ENCODE peak calls at places on chromosomes 13 and 19, in eight cellular contexts. F is endothelial cell, G is H9, T is kidney, P is psoas muscle, Y is heart right ventricle, E is heart left ventricle, C is GM12865. X is an unnamed sample.

GRCh38 chr13:43303040-43303729 is 279.8 kb downstream of the DNAJC15 start:
- DNase-seq in F (peak; percentile 59), G (peak; percentile 73), T (peak; percentile 86), P (peak; percentile 41), Y (peak; percentile 63), E (peak; percentile 55), C (peak; percentile 69), X (peak; percentile 40)

GRCh38 chr13:24605923-24606372 is 74.3 kb upstream of the ATP12A start:
- DNase-seq in F (no peak), G (no peak), T (no peak), P (no peak), Y (no peak), E (no peak), C (peak; percentile 44), X (no peak)

GRCh38 chr13:113096052-113096744 is 9.4 kb upstream of the F7 start:
- DNase-seq in F (no peak), G (no peak), T (peak; percentile 78), P (no peak), Y (no peak), E (peak; percentile 61), C (no peak), X (no peak)

GRCh38 chr13:111216166-111216960 is 101.3 kb downstream of the ARHGEF7 start:
- DNase-seq in F (no peak), G (peak; percentile 58), T (no peak), P (peak; percentile 43), Y (peak; percentile 43), E (no peak), C (peak; percentile 44), X (no peak)

GRCh38 chr13:100532836-100533435 is 55.7 kb downstream of the GGACT start:
- DNase-seq in F (no peak), G (peak; percentile 25), T (no peak), P (no peak), Y (no peak), E (no peak), C (no peak), X (no peak)

GRCh38 chr19:7861619-7862412 is 12.4 kb downstream of the PRR36 start:
- DNase-seq in F (no peak), G (peak; percentile 85), T (peak; percentile 71), P (no peak), Y (no peak), E (no peak), C (no peak), X (no peak)

GRCh38 chr13:111505175-111505777 is 184.8 kb downstream of the TEX29 start:
- DNase-seq in F (peak; percentile 74), G (peak; percentile 84), T (peak; percentile 39), P (no peak), Y (no peak), E (no peak), C (no peak), X (no peak)

GRCh38 chr13:74770361-74770760 is 636.2 kb upstream of the KLF12 start:
- DNase-seq in F (no peak), G (no peak), T (no peak), P (no peak), Y (no peak), E (no peak), C (no peak), X (peak; percentile 21)

GRCh38 chr13:79915386-79915785 is 425.5 kb downstream of the SPRY2 start:
- DNase-seq in F (no peak), G (no peak), T (no peak), P (no peak), Y (no peak), E (no peak), C (no peak), X (peak; percentile 64)

GRCh38 chr13:26036383-26036782 is 15.4 kb downstream of the SHISA2 start:
- DNase-seq in F (no peak), G (no peak), T (no peak), P (no peak), Y (no peak), E (no peak), C (no peak), X (no peak)

GRCh38 chr13:90281709-90282108 is 1065.8 kb upstream of the MIR17HG start:
- DNase-seq in F (no peak), G (no peak), T (no peak), P (no peak), Y (no peak), E (no peak), C (no peak), X (no peak)

GRCh38 chr13:41107584-41108014 is 25.0 kb downstream of the KBTBD6 start:
- DNase-seq in F (no peak), G (peak; percentile 93), T (no peak), P (no peak), Y (no peak), E (no peak), C (no peak), X (no peak)

GRCh38 chr13:29481603-29482002 is 113.9 kb downstream of the SLC7A1 start:
- DNase-seq in F (no peak), G (no peak), T (no peak), P (no peak), Y (no peak), E (no peak), C (no peak), X (no peak)

GRCh38 chr13:29925457-29925856 is 75.0 kb upstream of the UBL3 start:
- DNase-seq in F (no peak), G (no peak), T (no peak), P (peak; percentile 66), Y (peak; percentile 80), E (no peak), C (no peak), X (peak; percentile 91)

DNA sequence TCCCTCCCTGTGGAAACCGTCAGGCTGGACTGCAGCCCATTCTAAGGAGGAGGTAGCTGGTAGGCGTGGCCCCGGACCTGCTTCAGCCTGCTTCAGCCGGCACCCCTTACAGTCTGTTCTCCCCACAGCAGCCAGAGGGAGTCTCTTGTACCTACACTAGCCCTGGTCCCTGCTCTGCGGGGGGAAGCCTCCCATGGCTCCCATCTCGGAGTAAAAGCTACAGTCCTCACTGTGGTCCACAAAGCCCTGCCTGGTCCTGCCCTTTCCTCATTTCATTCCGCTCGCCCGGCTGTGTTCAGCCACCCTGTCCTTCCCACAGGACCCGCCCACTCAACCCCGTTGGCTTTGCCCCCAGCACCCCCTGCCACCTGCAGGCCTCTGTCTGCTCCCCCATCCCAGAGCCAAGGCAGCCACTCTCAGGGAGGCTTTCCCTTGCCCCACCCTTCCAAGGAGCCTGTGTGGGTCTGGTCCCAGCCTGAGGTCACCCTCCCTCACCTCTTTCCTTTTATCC is 1.3 kb downstream of the PGLYRP1 start:
- DNase-seq in F (no peak), G (peak; percentile 69), T (no peak), P (no peak), Y (no peak), E (no peak), C (no peak), X (no peak)
- TF ChIP-seq CTCF in F (no peak), G (peak; percentile 34), T (no peak), P (no peak), Y (no peak), E (no peak), C (no peak), X (peak; percentile 11)

DNA sequence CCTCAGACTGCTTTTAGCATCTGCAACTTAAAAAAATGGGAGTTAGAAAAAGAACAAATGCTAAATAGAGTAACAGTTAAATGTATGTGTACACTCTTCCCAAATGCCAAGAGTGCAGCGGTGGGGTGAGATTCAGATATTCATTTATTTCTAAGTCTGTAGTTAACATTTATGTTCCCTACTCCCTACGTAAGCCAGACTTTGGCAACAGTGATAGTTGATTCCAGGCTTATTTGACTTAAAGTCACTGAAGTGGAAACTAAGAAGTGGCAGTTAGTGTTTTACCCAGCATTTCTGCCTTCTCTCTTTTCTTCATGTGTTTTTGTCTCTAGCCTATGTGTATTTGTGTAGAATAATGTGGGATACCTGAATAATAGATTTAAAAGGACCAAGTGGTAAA is 4.5 kb downstream of the MIR17HG start:
- DNase-seq in F (no peak), G (no peak), T (no peak), P (no peak), Y (no peak), E (no peak), C (no peak), X (peak; percentile 41)
- TF ChIP-seq CTCF in F (no peak), G (no peak), T (no peak), P (no peak), Y (no peak), E (no peak), C (no peak), X (no peak)

GRCh38 chr19:44803442-44804428 is 5.2 kb upstream of the BCAM start:
- DNase-seq in F (no peak), G (no peak), T (peak; percentile 54), P (no peak), Y (no peak), E (no peak), C (no peak), X (no peak)

GRCh38 chr19:44795398-44795987 is 13.4 kb upstream of the BCAM start:
- DNase-seq in F (no peak), G (no peak), T (no peak), P (no peak), Y (no peak), E (no peak), C (no peak), X (no peak)

GRCh38 chr19:44799627-44800257 is 9.2 kb upstream of the BCAM start:
- DNase-seq in F (no peak), G (no peak), T (no peak), P (no peak), Y (no peak), E (no peak), C (no peak), X (no peak)

GRCh38 chr19:44796701-44797115 is 12.2 kb upstream of the BCAM start:
- DNase-seq in F (peak; percentile 69), G (peak; percentile 55), T (peak; percentile 59), P (peak; percentile 51), Y (peak; percentile 82), E (no peak), C (peak; percentile 49), X (no peak)

DNA sequence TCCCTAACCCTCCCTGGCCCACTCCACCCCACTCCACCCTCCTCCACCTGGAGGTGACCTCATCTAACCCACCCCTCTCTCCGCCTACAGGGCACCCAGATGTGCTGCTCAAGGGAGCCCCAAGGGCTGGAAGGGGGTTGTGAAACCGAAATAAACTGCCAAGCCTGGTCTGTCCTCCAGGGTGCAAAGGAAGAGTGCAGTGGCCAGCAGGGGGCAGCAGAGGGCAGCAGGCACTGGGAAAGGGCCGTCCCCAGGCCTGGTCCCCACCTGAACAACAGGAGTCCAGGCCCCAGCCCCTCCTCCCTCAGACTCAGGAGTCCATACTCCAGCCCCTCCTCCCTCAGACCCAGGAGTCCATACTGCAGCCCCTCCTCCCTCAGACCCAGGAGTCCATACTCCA is 8.4 kb upstream of the BCAM start:
- DNase-seq in F (peak; percentile 94), G (peak; percentile 93), T (peak; percentile 94), P (peak; percentile 86), Y (peak; percentile 87), E (peak; percentile 92), C (peak; percentile 88), X (no peak)
- TF ChIP-seq CTCF in F (peak; percentile 83), G (peak; percentile 98), T (peak; percentile 99), P (peak; percentile 92), Y (peak; percentile 92), E (peak; percentile 90), C (peak; percentile 99), X (peak; percentile 97)

DNA sequence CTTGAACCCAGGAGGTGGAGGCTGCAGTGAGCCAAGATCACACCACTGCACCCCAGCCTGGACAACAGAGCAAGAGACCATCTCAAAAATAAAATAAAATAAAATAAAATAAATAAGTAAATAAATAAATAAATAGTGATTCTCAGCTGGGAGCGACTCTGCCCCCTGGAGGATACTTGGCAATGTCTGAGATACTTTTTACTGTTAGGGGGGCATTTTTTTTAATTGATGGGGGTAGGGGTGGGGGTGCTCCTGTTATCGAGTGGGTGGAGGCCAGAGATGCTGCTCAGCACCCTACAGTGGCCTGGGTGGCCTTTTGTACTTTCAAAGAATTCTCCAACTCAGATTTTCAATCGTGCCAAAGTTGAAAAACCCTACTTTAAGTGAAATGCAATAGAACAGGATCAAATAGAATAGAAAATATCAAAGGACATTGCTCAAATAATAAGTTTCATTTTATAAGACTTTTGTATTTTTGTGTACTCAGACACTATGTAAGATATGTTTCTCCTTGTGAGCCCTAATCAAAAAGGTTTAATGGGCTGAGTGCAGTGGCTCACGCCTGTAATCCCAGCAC is 7.1 kb upstream of the CLPP start:
- DNase-seq in F (no peak), G (no peak), T (peak; percentile 8), P (no peak), Y (no peak), E (no peak), C (no peak), X (no peak)
- TF ChIP-seq CTCF in F (peak; percentile 42), G (peak; percentile 56), T (peak; percentile 26), P (peak; percentile 36), Y (peak; percentile 29), E (no peak), C (no peak), X (peak; percentile 62)